ENCODE peak calls at places on chromosomes 11 and 22, in four cellular contexts. Q is HepG2, I is A549, B is GM12878. E is an unnamed sample.

GRCh38 chr11:96307748-96308133 is 35.3 kb downstream of the MAML2 start:
- DNase-seq in Q (no peak), I (peak), B (no peak), E (no peak)

GRCh38 chr22:40022536-40023225 is 27.9 kb downstream of the FAM83F start:
- DNase-seq in Q (no peak), I (no peak), B (no peak), E (no peak)

GRCh38 chr11:23725752-23726151 is 771.1 kb upstream of the LUZP2 start:
- DNase-seq in Q (no peak), I (no peak), B (no peak), E (no peak)

GRCh38 chr11:78654866-78655265 is 80.2 kb upstream of the NARS2 start:
- DNase-seq in Q (no peak), I (no peak), B (no peak), E (no peak)

GRCh38 chr11:129611661-129612566 is 203.7 kb upstream of the TMEM45B start:
- DNase-seq in Q (no peak), I (no peak), B (no peak), E (peak)

GRCh38 chr11:30583505-30584280 is 2.5 kb downstream of the MPPED2 start:
- DNase-seq in Q (no peak), I (no peak), B (no peak), E (no peak)

GRCh38 chr11:80727315-80727714 is 1286.5 kb upstream of the TENM4 start:
- DNase-seq in Q (peak), I (no peak), B (peak), E (no peak)

GRCh38 chr11:9847636-9848035 is 183.8 kb downstream of the SWAP70 start:
- DNase-seq in Q (no peak), I (no peak), B (no peak), E (no peak)

GRCh38 chr11:7982582-7983119 is 4.5 kb upstream of the EIF3F start:
- DNase-seq in Q (no peak), I (no peak), B (peak), E (no peak)

GRCh38 chr22:45977003-45977395 is at the start of gene WNT7B:
- DNase-seq in Q (no peak), I (peak), B (no peak), E (peak)

GRCh38 chr22:20949698-20950183 is 17.3 kb upstream of the AIFM3 start:
- DNase-seq in Q (peak), I (no peak), B (no peak), E (no peak)

GRCh38 chr22:17369553-17370035 is 334 bp downstream of the CECR2 start:
- DNase-seq in Q (no peak), I (no peak), B (no peak), E (peak)

GRCh38 chr22:17368144-17368726 is 1.0 kb upstream of the CECR2 start:
- DNase-seq in Q (no peak), I (no peak), B (no peak), E (no peak)

GRCh38 chr22:17368727-17369552 is at the start of gene CECR2:
- DNase-seq in Q (no peak), I (no peak), B (peak), E (peak)

GRCh38 chr22:17366329-17366728 is 2.9 kb upstream of the CECR2 start:
- DNase-seq in Q (no peak), I (no peak), B (no peak), E (no peak)

DNA sequence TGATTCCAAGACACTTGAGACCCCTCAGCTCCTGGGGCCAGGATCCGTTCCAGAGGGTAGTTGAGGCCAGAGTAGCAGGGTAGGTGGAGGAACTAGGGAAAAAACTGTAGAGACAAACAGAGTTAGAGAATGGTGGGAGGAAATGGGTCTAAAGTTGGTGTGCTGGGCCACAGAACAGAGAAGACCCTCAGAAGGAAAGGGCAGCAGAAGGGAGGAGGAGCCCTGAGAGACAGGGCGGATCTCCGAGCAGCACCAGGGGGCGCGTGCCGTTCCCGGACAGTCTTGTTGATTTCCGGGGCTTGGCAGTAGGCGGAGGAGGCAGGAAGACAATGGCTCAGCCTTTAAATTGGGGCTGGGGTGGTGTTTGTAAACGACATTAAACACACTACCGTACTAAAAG is 2.4 kb upstream of the CECR2 start:
- DNase-seq in Q (no peak), I (peak), B (no peak), E (peak)
- TF ChIP-seq CHD4 in Q (no peak), I (no peak), B (no peak), E (no peak)

GRCh38 chr22:25183959-25184619 is 15.6 kb upstream of the CRYBB3 start:
- DNase-seq in Q (peak), I (no peak), B (no peak), E (no peak)
- TF ChIP-seq CHD4 in Q (no peak), I (no peak), B (no peak), E (no peak)

GRCh38 chr11:21975242-21975641 is 217.6 kb upstream of the ANO5 start:
- DNase-seq in Q (no peak), I (no peak), B (no peak), E (no peak)

GRCh38 chr11:21965221-21965620 is 227.7 kb upstream of the ANO5 start:
- DNase-seq in Q (no peak), I (no peak), B (no peak), E (no peak)

GRCh38 chr11:21969841-21970240 is 223.0 kb upstream of the ANO5 start:
- DNase-seq in Q (no peak), I (no peak), B (no peak), E (no peak)
- TF ChIP-seq CHD4 in Q (no peak), I (no peak), B (no peak), E (no peak)

GRCh38 chr22:37618674-37619073 is 10.0 kb downstream of the GGA1 start:
- DNase-seq in Q (no peak), I (no peak), B (no peak), E (no peak)

GRCh38 chr22:37619991-37620390 is 11.4 kb downstream of the GGA1 start:
- DNase-seq in Q (no peak), I (no peak), B (no peak), E (no peak)

GRCh38 chr22:37616205-37617083 is 7.8 kb downstream of the GGA1 start:
- DNase-seq in Q (no peak), I (no peak), B (no peak), E (no peak)

GRCh38 chr22:37617431-37617830 is 8.8 kb downstream of the GGA1 start:
- DNase-seq in Q (no peak), I (no peak), B (no peak), E (no peak)

GRCh38 chr22:37618072-37618656 is 9.5 kb downstream of the GGA1 start:
- DNase-seq in Q (no peak), I (no peak), B (no peak), E (no peak)
- TF ChIP-seq CHD4 in Q (no peak), I (no peak), B (no peak), E (no peak)